ENCODE peak calls at places on chromosomes 3 and 15, in seven cellular contexts. J is neuronal stem cell; X is H9; H is iPS DF 6.9; B is naive thymus-derived CD4-positive, alpha-beta T cell; W is SJSA1; M is uterus. I is an unnamed sample. For H3K4me1, the result is how much of the 10 kb centered on the place peaks cover.

GRCh38 chr3:119582178-119582577 is 2.9 kb downstream of the ADPRH start:
- DNase-seq in J (no peak), X (no peak), H (no peak), B (no peak), W (no peak), M (no peak), I (peak)

GRCh38 chr3:64983583-64984359 is 296.0 kb upstream of the ADAMTS9 start:
- DNase-seq in J (no peak), X (no peak), H (no peak), B (no peak), W (no peak), M (no peak), I (no peak)

GRCh38 chr3:88311826-88312225 is 162.1 kb downstream of the C3orf38 start:
- DNase-seq in J (no peak), X (no peak), H (no peak), B (no peak), W (no peak), M (no peak), I (no peak)

GRCh38 chr3:119279101-119279554 is 15.1 kb upstream of the ARHGAP31 start:
- DNase-seq in J (peak), X (no peak), H (no peak), B (no peak), W (no peak), M (peak), I (no peak)

GRCh38 chr3:98770261-98771039 is 7.3 kb downstream of the ST3GAL6 start:
- DNase-seq in J (no peak), X (no peak), H (no peak), B (no peak), W (no peak), M (no peak), I (peak)

GRCh38 chr3:2635511-2635910 is 474.7 kb downstream of the IL5RA start:
- DNase-seq in J (no peak), X (no peak), H (no peak), B (no peak), W (no peak), M (no peak), I (no peak)

GRCh38 chr3:182789371-182789770 is 3.9 kb upstream of the ATP11B start:
- DNase-seq in J (no peak), X (no peak), H (no peak), B (no peak), W (no peak), M (no peak), I (peak)

GRCh38 chr3:23776352-23776891 is 29.3 kb upstream of the UBE2E1 start:
- DNase-seq in J (no peak), X (no peak), H (no peak), B (no peak), W (no peak), M (no peak), I (peak)

GRCh38 chr15:57595011-57595866 is 3.5 kb downstream of the MYZAP start:
- DNase-seq in J (no peak), X (no peak), H (no peak), B (no peak), W (no peak), M (no peak), I (no peak)

GRCh38 chr3:188468672-188469071 is 314.7 kb downstream of the LPP start:
- DNase-seq in J (no peak), X (no peak), H (no peak), B (no peak), W (no peak), M (peak), I (no peak)

GRCh38 chr15:49620174-49620573 is 444 bp downstream of the FAM227B start:
- DNase-seq in J (no peak), X (no peak), H (no peak), B (no peak), W (no peak), M (no peak), I (peak)

GRCh38 chr3:142087676-142088075 is 61.7 kb downstream of the TFDP2 start:
- DNase-seq in J (no peak), X (no peak), H (no peak), B (no peak), W (no peak), M (no peak), I (peak)

GRCh38 chr3:23888617-23889228 is 28.1 kb downstream of the NKIRAS1 start:
- DNase-seq in J (no peak), X (no peak), H (no peak), B (no peak), W (no peak), M (no peak), I (no peak)

GRCh38 chr3:14298442-14298841 is 104.0 kb upstream of the SLC6A6 start:
- DNase-seq in J (no peak), X (no peak), H (no peak), B (no peak), W (no peak), M (no peak), I (no peak)

GRCh38 chr3:15520185-15520584 is 1.3 kb downstream of the COLQ start:
- DNase-seq in J (no peak), X (no peak), H (no peak), B (no peak), W (no peak), M (no peak), I (no peak)

GRCh38 chr3:102307442-102307841 is 127.4 kb upstream of the ZPLD1 start:
- DNase-seq in J (no peak), X (peak), H (no peak), B (no peak), W (no peak), M (no peak), I (no peak)

GRCh38 chr3:150723946-150724345 is 20.2 kb upstream of the ERICH6 start:
- DNase-seq in J (no peak), X (no peak), H (no peak), B (no peak), W (no peak), M (no peak), I (no peak)

GRCh38 chr15:55789066-55789660 is 46.2 kb upstream of the PRTG start:
- DNase-seq in J (no peak), X (peak), H (no peak), B (no peak), W (peak), M (no peak), I (no peak)

GRCh38 chr3:42501681-42502428 is 588 bp upstream of the VIPR1 start:
- DNase-seq in J (peak), X (peak), H (no peak), B (peak), W (peak), M (peak), I (peak)

GRCh38 chr3:176510097-176510496 is 687.2 kb downstream of the TBL1XR1 start:
- DNase-seq in J (no peak), X (no peak), H (no peak), B (no peak), W (no peak), M (no peak), I (no peak)

GRCh38 chr3:194512895-194513601 is 26.2 kb upstream of the ATP13A3 start:
- DNase-seq in J (no peak), X (no peak), H (no peak), B (no peak), W (no peak), M (no peak), I (no peak)

GRCh38 chr3:50147016-50147415 is 8.1 kb upstream of the SEMA3F start:
- DNase-seq in J (no peak), X (no peak), H (no peak), B (no peak), W (no peak), M (no peak), I (no peak)
- H3K4me1 ChIP-seq in J (under half), X (under half), H (under half), B (under half), W (under half), M (under half), I (under half)

GRCh38 chr3:172107403-172107802 is 68.0 kb downstream of the FNDC3B start:
- DNase-seq in J (no peak), X (no peak), H (no peak), B (peak), W (no peak), M (no peak), I (no peak)
- H3K4me1 ChIP-seq in J (under half), X (under half), H (under half), B (under half), W (under half), M (under half), I (half or more)

DNA sequence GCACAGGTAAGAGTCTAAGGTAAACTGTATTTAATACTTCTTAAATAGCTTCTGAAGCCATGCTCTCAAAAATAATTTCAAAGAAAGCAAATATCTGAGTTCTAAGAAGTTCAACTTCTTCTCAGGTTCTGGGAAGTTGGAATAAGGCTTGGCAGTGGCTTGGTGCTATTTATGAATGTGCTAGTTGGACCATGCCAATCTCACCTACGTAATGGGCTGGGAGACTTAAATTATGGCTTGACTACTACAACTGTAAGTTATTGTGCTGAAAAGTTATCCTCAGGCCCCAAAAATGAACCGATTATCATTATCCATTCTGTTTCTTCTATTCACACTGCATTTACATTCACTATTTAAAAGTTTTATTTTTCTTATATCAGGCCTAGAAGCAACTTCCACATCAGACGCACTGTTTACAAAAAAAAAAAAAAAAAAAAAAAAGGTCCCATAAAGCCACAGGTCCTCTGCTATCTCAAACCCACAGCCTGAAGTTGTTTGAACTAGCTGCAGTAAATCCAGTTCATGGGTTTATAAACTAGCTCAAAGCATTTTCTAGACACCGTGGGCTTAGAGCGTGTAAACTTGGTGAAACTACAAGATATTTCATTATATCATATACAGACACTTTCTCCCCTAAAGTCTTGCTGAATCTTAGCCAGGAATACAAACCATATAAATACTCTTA is 3.4 kb downstream of the LRIG1 start:
- DNase-seq in J (no peak), X (no peak), H (no peak), B (no peak), W (no peak), M (no peak), I (no peak)
- H3K4me1 ChIP-seq in J (under half), X (under half), H (under half), B (half or more), W (under half), M (under half), I (under half)

GRCh38 chr15:63014578-63014977 is 28.0 kb upstream of the TPM1 start:
- DNase-seq in J (no peak), X (no peak), H (no peak), B (no peak), W (no peak), M (no peak), I (no peak)

GRCh38 chr15:63015618-63016017 is 26.9 kb upstream of the TPM1 start:
- DNase-seq in J (no peak), X (no peak), H (no peak), B (no peak), W (no peak), M (peak), I (peak)

GRCh38 chr15:63018639-63019038 is 23.9 kb upstream of the TPM1 start:
- DNase-seq in J (no peak), X (no peak), H (no peak), B (no peak), W (no peak), M (no peak), I (peak)

GRCh38 chr15:63013052-63013808 is 29.3 kb upstream of the TPM1 start:
- DNase-seq in J (no peak), X (no peak), H (no peak), B (no peak), W (no peak), M (no peak), I (peak)

GRCh38 chr15:63016234-63016633 is 26.3 kb upstream of the TPM1 start:
- DNase-seq in J (no peak), X (no peak), H (no peak), B (no peak), W (no peak), M (no peak), I (no peak)
- H3K4me1 ChIP-seq in J (under half), X (under half), H (under half), B (under half), W (under half), M (under half), I (half or more)

DNA sequence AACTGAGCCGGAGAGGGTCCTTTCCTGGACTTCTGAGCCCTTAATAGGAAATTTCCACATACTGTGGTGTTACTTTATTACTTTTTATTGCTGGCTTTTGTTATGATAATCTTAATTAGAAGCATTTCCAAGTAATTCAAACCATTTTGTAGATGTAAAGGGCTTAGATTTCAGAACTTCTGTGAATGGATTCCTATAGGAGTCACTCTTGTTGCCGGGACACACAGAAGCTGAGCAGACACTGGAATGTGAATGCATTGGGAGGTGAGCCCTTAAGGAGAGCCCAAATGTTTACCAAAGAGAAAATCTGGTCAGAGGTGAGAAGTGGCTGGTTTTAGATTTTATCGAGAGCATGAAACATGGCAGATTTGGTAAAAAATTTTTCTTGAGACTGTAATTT is 87.4 kb downstream of the FNDC3B start:
- DNase-seq in J (no peak), X (no peak), H (no peak), B (no peak), W (no peak), M (no peak), I (no peak)
- H3K4me1 ChIP-seq in J (under half), X (under half), H (under half), B (under half), W (under half), M (under half), I (under half)

DNA sequence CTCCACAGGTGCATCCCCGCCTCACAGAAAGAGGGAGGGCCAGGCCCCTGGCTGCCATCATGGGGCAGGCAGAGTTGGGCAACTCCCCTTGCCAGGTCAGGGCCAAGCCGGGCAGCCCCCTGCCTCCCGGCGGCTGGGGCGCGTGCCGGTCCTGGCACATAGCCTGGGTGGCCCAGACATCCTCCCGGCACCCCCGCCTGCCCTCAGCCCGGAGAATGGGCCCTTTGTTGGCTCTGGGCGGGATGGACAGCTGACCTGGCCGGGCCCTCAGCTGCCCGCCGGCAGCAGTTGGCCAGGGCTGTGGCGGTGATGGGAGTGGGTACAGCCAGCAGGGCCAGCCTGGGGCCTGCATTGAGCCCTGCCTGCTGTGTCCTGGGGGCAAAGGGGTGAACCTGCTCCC is 16.5 kb downstream of the PLXNA1 start:
- DNase-seq in J (no peak), X (no peak), H (no peak), B (no peak), W (no peak), M (no peak), I (no peak)
- H3K4me1 ChIP-seq in J (under half), X (under half), H (under half), B (under half), W (under half), M (under half), I (half or more)

DNA sequence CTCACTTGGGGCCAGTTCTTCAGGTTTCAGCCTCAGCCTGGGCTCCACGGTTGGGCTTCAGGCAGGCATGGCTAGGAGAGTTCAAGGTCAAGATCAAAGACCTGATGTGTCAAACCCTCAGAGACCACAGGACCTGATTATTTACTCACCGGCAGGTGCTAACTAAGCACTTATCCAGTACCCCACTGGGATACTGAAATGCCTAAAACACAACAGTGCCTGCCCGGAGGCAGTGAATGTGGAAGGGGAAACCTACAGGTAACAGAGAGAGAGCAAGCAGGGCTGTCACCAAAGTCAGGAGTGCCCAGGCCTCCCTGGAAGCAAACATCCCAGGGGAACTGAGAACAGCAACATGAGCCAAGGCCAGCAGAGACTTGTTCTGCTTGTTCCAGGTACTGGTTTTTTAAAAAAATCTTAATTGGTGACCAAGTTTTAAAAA is 6.7 kb downstream of the IDH2 start:
- DNase-seq in J (no peak), X (peak), H (no peak), B (no peak), W (no peak), M (no peak), I (no peak)
- H3K4me1 ChIP-seq in J (under half), X (under half), H (under half), B (half or more), W (under half), M (under half), I (under half)

DNA sequence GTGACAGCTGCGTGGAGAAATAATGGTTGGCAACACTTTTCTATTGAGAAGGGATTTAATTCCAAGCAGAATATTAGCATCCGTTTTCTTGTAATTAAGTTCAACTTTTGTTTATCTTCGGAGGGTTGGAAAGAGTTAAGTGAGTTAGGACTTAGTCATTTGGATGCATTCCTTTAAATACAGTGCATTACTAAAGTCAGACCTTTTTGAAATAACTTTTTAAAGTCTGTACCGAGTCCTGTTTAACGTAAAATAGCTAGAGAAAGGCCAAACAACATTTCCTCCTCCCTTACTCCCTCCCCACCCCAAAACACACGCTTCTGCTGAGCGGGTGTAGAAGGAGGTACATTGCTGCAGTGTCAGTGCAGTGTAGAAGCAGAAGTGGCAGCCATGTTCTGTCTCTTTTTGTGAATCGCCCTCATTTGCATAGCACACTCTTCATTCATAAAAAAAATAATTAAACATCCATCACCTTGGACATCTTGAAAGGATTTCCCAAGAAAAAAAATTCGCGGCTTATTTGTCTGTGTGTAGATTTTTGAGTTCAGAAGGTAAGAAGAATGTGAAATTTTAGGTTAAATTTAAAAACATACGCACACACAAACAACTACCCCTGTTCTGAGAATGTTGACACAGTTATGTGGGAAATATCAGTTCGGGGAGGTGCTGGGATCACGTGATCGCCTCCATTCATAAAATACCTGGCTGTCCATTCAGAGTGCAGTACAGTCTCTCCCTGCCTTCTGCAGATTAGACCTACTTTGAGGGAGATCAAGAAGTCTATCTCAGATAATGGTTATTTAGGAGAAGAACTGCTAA is 1.6 kb downstream of the SPRED1 start:
- DNase-seq in J (no peak), X (no peak), H (no peak), B (peak), W (no peak), M (peak), I (peak)
- H3K4me1 ChIP-seq in J (under half), X (under half), H (under half), B (under half), W (under half), M (under half), I (under half)

GRCh38 chr15:75042730-75043508 is 19.5 kb downstream of the PPCDC start:
- DNase-seq in J (no peak), X (peak), H (no peak), B (no peak), W (peak), M (peak), I (peak)
- H3K4me1 ChIP-seq in J (under half), X (under half), H (under half), B (under half), W (half or more), M (under half), I (under half)

I was measured in mammary epithelial cell.